ENCODE peak calls at places on chromosomes 5 and 9, in four cellular contexts. A, F, U and S are unnamed samples.
A peak's percentile ranks its signal among the peaks of the same experiment; 100 is the strongest.

GRCh38 chr9:19028835-19029451 is 4.1 kb downstream of the SAXO1 start:
- DNase-seq in A (peak; percentile 52), F (peak; percentile 75), U (peak; percentile 50), S (peak; percentile 72)

GRCh38 chr5:39470021-39470420 is 45.2 kb upstream of the DAB2 start:
- DNase-seq in A (no peak), F (no peak), U (no peak), S (no peak)

GRCh38 chr9:112881366-112881765 is 9.3 kb downstream of the SLC46A2 start:
- DNase-seq in A (no peak), F (peak; percentile 81), U (no peak), S (no peak)

GRCh38 chr5:100726116-100726515 is 177.0 kb downstream of the ST8SIA4 start:
- DNase-seq in A (no peak), F (no peak), U (no peak), S (no peak)

GRCh38 chr5:173293817-173294672 is 34.2 kb downstream of the STC2 start:
- DNase-seq in A (peak; percentile 75), F (peak; percentile 80), U (peak; percentile 67), S (peak; percentile 78)

GRCh38 chr9:125296843-125297372 is 35.3 kb downstream of the GAPVD1 start:
- DNase-seq in A (no peak), F (no peak), U (no peak), S (no peak)

GRCh38 chr9:91060520-91061343 is 259.1 kb downstream of the SYK start:
- DNase-seq in A (no peak), F (peak; percentile 99), U (peak; percentile 95), S (no peak)

GRCh38 chr9:109941771-109942170 is 161.8 kb downstream of the PALM2AKAP2 start:
- DNase-seq in A (no peak), F (no peak), U (no peak), S (no peak)

GRCh38 chr9:90539266-90539665 is 103.4 kb downstream of the DIRAS2 start:
- DNase-seq in A (no peak), F (no peak), U (no peak), S (no peak)

GRCh38 chr9:79868532-79869189 is 296.9 kb downstream of the TLE4 start:
- DNase-seq in A (peak; percentile 71), F (no peak), U (no peak), S (no peak)

GRCh38 chr5:2686296-2686695 is 65.2 kb downstream of the IRX2 start:
- DNase-seq in A (no peak), F (no peak), U (no peak), S (no peak)

GRCh38 chr5:137280656-137281055 is 218.5 kb downstream of the SPOCK1 start:
- DNase-seq in A (no peak), F (no peak), U (no peak), S (no peak)

GRCh38 chr5:170648546-170648945 is 135.0 kb upstream of the GABRP start:
- DNase-seq in A (no peak), F (peak; percentile 5), U (peak; percentile 20), S (no peak)

GRCh38 chr9:136847827-136848392 is 1.3 kb upstream of the PHPT1 start:
- DNase-seq in A (peak; percentile 76), F (peak; percentile 73), U (peak; percentile 87), S (peak; percentile 84)

GRCh38 chr9:36207546-36208012 is 16.9 kb downstream of the CLTA start:
- DNase-seq in A (no peak), F (peak; percentile 63), U (no peak), S (no peak)

GRCh38 chr9:72256912-72257311 is 107.7 kb downstream of the GDA start:
- DNase-seq in A (no peak), F (no peak), U (no peak), S (no peak)

GRCh38 chr5:57069115-57069835 is 104.6 kb upstream of the GPBP1 start:
- DNase-seq in A (no peak), F (no peak), U (no peak), S (no peak)

GRCh38 chr9:130243015-130243881 is 22.3 kb upstream of the HMCN2 start:
- DNase-seq in A (peak; percentile 82), F (peak; percentile 25), U (peak; percentile 10), S (peak; percentile 85)

GRCh38 chr5:45017568-45017967 is 208.8 kb downstream of the MRPS30 start:
- DNase-seq in A (no peak), F (no peak), U (no peak), S (no peak)

GRCh38 chr9:122785269-122785668 is 3.5 kb upstream of the OR5C1 start:
- DNase-seq in A (no peak), F (peak; percentile 68), U (no peak), S (no peak)

GRCh38 chr9:136604823-136605525 is 57.7 kb upstream of the EGFL7 start:
- DNase-seq in A (no peak), F (no peak), U (no peak), S (no peak)

GRCh38 chr9:79220666-79221065 is 351.1 kb upstream of the TLE4 start:
- DNase-seq in A (no peak), F (peak; percentile 75), U (peak; percentile 38), S (no peak)

GRCh38 chr5:97047076-97047475 is 95.3 kb downstream of the LIX1 start:
- DNase-seq in A (no peak), F (no peak), U (no peak), S (no peak)

GRCh38 chr9:36831381-36832231 is 202.5 kb downstream of the PAX5 start:
- DNase-seq in A (peak; percentile 9), F (no peak), U (no peak), S (no peak)

GRCh38 chr5:35884125-35884788 is 27.6 kb downstream of the IL7R start:
- DNase-seq in A (peak; percentile 98), F (peak; percentile 90), U (peak; percentile 86), S (no peak)

GRCh38 chr5:95892784-95893354 is 68.8 kb downstream of the ELL2 start:
- DNase-seq in A (peak; percentile 14), F (no peak), U (no peak), S (no peak)

GRCh38 chr9:78539904-78540303 is 243.0 kb downstream of the PSAT1 start:
- DNase-seq in A (no peak), F (peak; percentile 77), U (peak; percentile 93), S (no peak)

GRCh38 chr9:33719581-33720374 is 75.6 kb upstream of the PRSS3 start:
- DNase-seq in A (peak; percentile 40), F (no peak), U (no peak), S (peak; percentile 35)

GRCh38 chr5:82591021-82591515 is 312.9 kb upstream of the RPS23 start:
- DNase-seq in A (no peak), F (no peak), U (no peak), S (no peak)

GRCh38 chr5:107203231-107203630 is 467.5 kb downstream of the EFNA5 start:
- DNase-seq in A (no peak), F (no peak), U (no peak), S (no peak)

GRCh38 chr5:172852490-172853354 is 18.7 kb downstream of the ERGIC1 start:
- DNase-seq in A (no peak), F (peak; percentile 75), U (peak; percentile 68), S (no peak)

GRCh38 chr9:114221706-114222465 is 66.5 kb downstream of the COL27A1 start:
- DNase-seq in A (no peak), F (peak; percentile 54), U (no peak), S (no peak)

GRCh38 chr9:92019658-92020057 is 69.6 kb upstream of the ROR2 start:
- DNase-seq in A (no peak), F (no peak), U (no peak), S (no peak)

GRCh38 chr5:14156611-14157493 is 13.7 kb downstream of the TRIO start:
- DNase-seq in A (peak; percentile 40), F (peak; percentile 99), U (peak; percentile 91), S (peak; percentile 65)

GRCh38 chr5:96823900-96824351 is 16.2 kb upstream of the ERAP1 start:
- DNase-seq in A (no peak), F (peak; percentile 87), U (peak; percentile 80), S (no peak)

GRCh38 chr9:69946800-69947437 is 96.7 kb upstream of the MAMDC2 start:
- DNase-seq in A (no peak), F (peak; percentile 94), U (peak; percentile 89), S (no peak)

GRCh38 chr5:55853818-55854217 is 2.7 kb downstream of the IL31RA start:
- DNase-seq in A (no peak), F (peak; percentile 67), U (peak; percentile 53), S (no peak)

GRCh38 chr5:174626521-174626920 is 97.9 kb upstream of the MSX2 start:
- DNase-seq in A (no peak), F (no peak), U (no peak), S (no peak)

GRCh38 chr9:112069318-112070169 is 105.6 kb downstream of the SUSD1 start:
- DNase-seq in A (peak; percentile 11), F (no peak), U (no peak), S (no peak)

GRCh38 chr9:88372103-88372694 is 16.0 kb upstream of the SPIN1 start:
- DNase-seq in A (no peak), F (no peak), U (no peak), S (no peak)
- TF ChIP-seq CTCF in A (no peak), F (no peak), U (no peak), S (no peak)

GRCh38 chr9:134267305-134268265 is 58.7 kb upstream of the RXRA start:
- DNase-seq in A (no peak), F (no peak), U (no peak), S (peak; percentile 58)
- TF ChIP-seq CTCF in A (peak; percentile 11), F (no peak), U (no peak), S (peak; percentile 42)

DNA sequence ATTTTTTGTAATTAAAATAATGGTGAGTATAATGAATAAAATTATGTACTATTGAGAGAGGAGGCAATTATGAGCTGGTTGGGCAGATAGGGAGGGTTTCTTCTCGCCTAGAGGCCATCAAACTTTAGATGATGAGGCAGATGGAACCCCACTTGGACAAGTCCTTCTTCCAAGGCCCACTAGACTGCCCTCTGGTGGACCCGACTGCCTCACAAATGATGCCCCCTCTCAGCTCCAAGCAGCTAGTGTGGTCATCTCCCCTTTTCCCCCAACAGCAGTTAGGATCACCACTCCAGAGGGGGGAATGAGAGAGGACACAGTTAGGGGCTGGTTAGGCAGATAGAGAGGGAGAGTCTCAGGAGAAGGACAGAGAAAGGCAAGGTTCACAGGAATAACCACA is 348.0 kb upstream of the CDH18 start:
- DNase-seq in A (no peak), F (no peak), U (no peak), S (no peak)
- TF ChIP-seq CTCF in A (no peak), F (no peak), U (no peak), S (no peak)

GRCh38 chr9:98215821-98216220 is 23.4 kb upstream of the CORO2A start:
- DNase-seq in A (peak; percentile 32), F (no peak), U (no peak), S (no peak)
- TF ChIP-seq CTCF in A (peak; percentile 64), F (peak; percentile 32), U (peak; percentile 39), S (peak; percentile 13)

DNA sequence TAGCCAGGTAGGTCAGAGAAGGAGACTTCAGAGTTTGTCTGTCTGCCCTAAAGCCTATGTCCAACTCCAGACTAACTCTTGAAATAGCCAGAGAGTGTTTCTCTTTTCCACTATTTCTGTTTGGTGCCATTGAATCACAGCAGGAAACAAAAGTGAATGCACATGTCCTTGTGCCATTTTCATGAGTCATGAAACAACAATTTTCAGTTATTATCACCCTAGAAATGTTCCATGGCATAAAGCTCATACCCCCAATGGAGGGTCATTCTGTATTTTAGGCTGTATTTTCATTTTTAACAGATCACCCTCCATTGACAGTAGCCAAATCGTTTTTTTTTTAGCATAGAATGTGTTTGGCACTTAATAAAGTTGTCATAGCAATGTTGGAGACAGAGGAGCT is 124.7 kb downstream of the PAPPA start:
- DNase-seq in A (no peak), F (no peak), U (no peak), S (no peak)
- TF ChIP-seq CTCF in A (no peak), F (no peak), U (no peak), S (no peak)

GRCh38 chr5:142206801-142207200 is 98.2 kb downstream of the NDFIP1 start:
- DNase-seq in A (no peak), F (no peak), U (no peak), S (no peak)
- TF ChIP-seq CTCF in A (peak; percentile 49), F (no peak), U (no peak), S (no peak)